ENCODE peak calls at places on chromosomes 11 and 22, in eight cellular contexts. C, N, M, T, U, V, Z and F are unnamed samples.

GRCh38 chr22:37943471-37944198 is 9.8 kb downstream of the C22orf23 start:
- DNase-seq in C (no peak), Z (no peak), N (no peak), V (no peak), U (no peak), T (no peak), M (no peak), F (no peak)

GRCh38 chr11:15826826-15827225 is 529.5 kb downstream of the SOX6 start:
- DNase-seq in Z (peak; percentile 93), V (no peak), U (no peak), N (no peak), T (peak; percentile 5), C (peak; percentile 10), M (peak; percentile 71), F (no peak)

GRCh38 chr11:35146074-35146521 is 7.1 kb downstream of the CD44 start:
- DNase-seq in V (no peak), C (peak; percentile 74), Z (no peak), M (no peak), N (peak; percentile 54), T (no peak), U (no peak), F (peak; percentile 63)

GRCh38 chr11:129593098-129593497 is 217.4 kb downstream of the BARX2 start:
- DNase-seq in C (no peak), U (no peak), M (no peak), T (no peak), Z (no peak), N (no peak), V (no peak), F (no peak)

GRCh38 chr11:1825785-1826451 is 8.9 kb upstream of the SYT8 start:
- DNase-seq in T (no peak), V (no peak), N (no peak), C (no peak), M (no peak), U (peak; percentile 79), Z (no peak), F (no peak)

GRCh38 chr11:60872952-60873524 is 5.7 kb downstream of the ZP1 start:
- DNase-seq in Z (peak; percentile 54), M (peak; percentile 96), U (peak; percentile 70), N (no peak), C (no peak), T (no peak), V (no peak), F (no peak)

GRCh38 chr11:46308632-46309419 is 31.4 kb downstream of the CREB3L1 start:
- DNase-seq in U (peak; percentile 96), V (no peak), T (peak; percentile 76), C (peak; percentile 64), Z (peak; percentile 87), N (peak; percentile 55), M (peak; percentile 78), F (peak; percentile 15)

GRCh38 chr22:42842658-42843370 is 14.3 kb downstream of the ARFGAP3 start:
- DNase-seq in T (no peak), M (no peak), V (no peak), C (no peak), U (peak; percentile 58), Z (no peak), N (no peak), F (no peak)

GRCh38 chr11:65504671-65505433 is 6.0 kb downstream of the MALAT1 start:
- DNase-seq in U (no peak), V (no peak), Z (no peak), M (peak; percentile 68), N (no peak), T (no peak), C (no peak), F (no peak)

GRCh38 chr11:46278387-46279173 is 1.1 kb downstream of the CREB3L1 start:
- DNase-seq in C (peak; percentile 16), M (peak; percentile 67), V (no peak), T (no peak), U (peak; percentile 92), Z (peak; percentile 83), N (peak; percentile 23), F (no peak)

GRCh38 chr11:129701706-129702105 is 113.9 kb upstream of the TMEM45B start:
- DNase-seq in M (no peak), T (no peak), N (no peak), V (no peak), Z (no peak), C (no peak), U (peak; percentile 81), F (no peak)